ENCODE peak calls at places on chromosome 18, in four cellular contexts. U is mucosa of descending colon, O is upper lobe of right lung, N is ascending aorta. Y is an unnamed sample.

GRCh38 chr18:26405190-26405781 is 143.1 kb downstream of the KCTD1 start:
- DNase-seq in U (peak; percentile 16), O (no peak), N (no peak), Y (peak; percentile 66)

GRCh38 chr18:74453011-74453571 is 4.0 kb downstream of the DIPK1C start:
- DNase-seq in U (no peak), O (no peak), N (no peak), Y (no peak)

GRCh38 chr18:25732862-25733261 is 357.6 kb downstream of the SS18 start:
- DNase-seq in U (no peak), O (no peak), N (no peak), Y (no peak)

GRCh38 chr18:2948038-2948437 is 64.9 kb downstream of the LPIN2 start:
- DNase-seq in U (peak; percentile 50), O (no peak), N (no peak), Y (no peak)

GRCh38 chr18:48896875-48897511 is 53.8 kb downstream of the SMAD7 start:
- DNase-seq in U (peak; percentile 58), O (peak; percentile 88), N (peak; percentile 82), Y (peak; percentile 75)

GRCh38 chr18:44771957-44772917 is 91.5 kb downstream of the SETBP1 start:
- DNase-seq in U (peak; percentile 63), O (no peak), N (no peak), Y (peak; percentile 51)

GRCh38 chr18:43620936-43621335 is 343.6 kb upstream of the SYT4 start:
- DNase-seq in U (no peak), O (no peak), N (no peak), Y (no peak)

GRCh38 chr18:75173125-75173432 is 35.9 kb downstream of the PTGR3 start:
- DNase-seq in U (peak; percentile 28), O (no peak), N (no peak), Y (no peak)

GRCh38 chr18:78571063-78571785 is 408.4 kb upstream of the SALL3 start:
- DNase-seq in U (no peak), O (no peak), N (no peak), Y (no peak)
- H3K9me3 ChIP-seq in U (peaks cover 38% of the 10 kb centered on the region), O (peaks cover 9% of the 10 kb centered on the region), N (peaks cover 5% of the 10 kb centered on the region), Y (peaks cover 4% of the 10 kb centered on the region)

GRCh38 chr18:77251730-77252050 is 2.0 kb downstream of the GALR1 start:
- DNase-seq in U (no peak), O (no peak), N (no peak), Y (no peak)
- H3K9me3 ChIP-seq in U (no peaks in the 10 kb centered on the region), O (no peaks in the 10 kb centered on the region), N (no peaks in the 10 kb centered on the region), Y (peaks cover 3% of the 10 kb centered on the region)

GRCh38 chr18:79899609-79900435 is 51.6 kb downstream of the SLC66A2 start:
- DNase-seq in U (no peak), O (no peak), N (no peak), Y (no peak)

GRCh38 chr18:79896746-79897145 is 54.7 kb downstream of the SLC66A2 start:
- DNase-seq in U (no peak), O (no peak), N (no peak), Y (no peak)

GRCh38 chr18:79898952-79899608 is 52.4 kb downstream of the SLC66A2 start:
- DNase-seq in U (no peak), O (peak; percentile 57), N (no peak), Y (peak; percentile 4)

GRCh38 chr18:79900610-79901570 is 50.6 kb downstream of the SLC66A2 start:
- DNase-seq in U (no peak), O (peak; percentile 59), N (no peak), Y (peak; percentile 26)

DNA sequence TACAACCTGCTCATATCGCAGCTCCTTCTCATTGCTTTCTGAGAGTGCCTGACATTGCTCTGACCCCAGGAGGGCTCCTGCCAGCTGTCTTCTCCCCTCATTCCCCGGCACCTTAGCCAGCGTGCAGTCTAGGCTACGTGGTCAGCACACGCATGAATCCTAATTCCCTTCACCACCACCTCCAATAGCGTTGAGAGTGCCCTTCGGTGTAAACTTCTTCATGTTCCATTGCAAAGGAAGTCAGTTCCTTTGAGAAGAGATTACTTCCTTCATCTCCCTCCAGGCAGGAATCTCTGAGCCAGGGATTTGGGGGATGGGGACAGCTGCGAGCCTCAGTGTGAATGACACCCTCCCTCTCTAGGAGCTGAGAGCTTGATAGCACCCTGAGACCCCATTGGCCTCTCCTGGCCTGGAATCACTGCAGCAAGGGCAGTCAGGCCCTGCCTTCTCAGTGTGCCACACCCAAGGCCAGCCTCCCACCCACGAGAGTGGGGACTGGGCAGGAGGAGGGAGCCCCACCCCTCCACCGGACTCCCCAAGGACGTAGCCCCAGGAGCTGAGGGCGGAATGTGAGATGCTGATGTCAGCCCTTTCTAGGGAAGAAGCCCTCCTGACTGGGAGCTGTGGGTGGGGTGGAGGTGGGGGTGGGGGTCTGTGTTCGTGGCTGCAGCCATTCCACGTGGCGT is 53.4 kb downstream of the SLC66A2 start:
- DNase-seq in U (no peak), O (peak; percentile 52), N (no peak), Y (peak; percentile 3)
- H3K9me3 ChIP-seq in U (peaks cover 73% of the 10 kb centered on the region), O (peaks cover 11% of the 10 kb centered on the region), N (peaks cover 31% of the 10 kb centered on the region), Y (no peaks in the 10 kb centered on the region)

GRCh38 chr18:71321319-71321718 is 1032.5 kb downstream of the SOCS6 start:
- DNase-seq in U (no peak), O (no peak), N (no peak), Y (no peak)

GRCh38 chr18:71327443-71328120 is 1038.7 kb downstream of the SOCS6 start:
- DNase-seq in U (peak; percentile 3), O (no peak), N (no peak), Y (no peak)

GRCh38 chr18:71324356-71324755 is 1035.5 kb downstream of the SOCS6 start:
- DNase-seq in U (no peak), O (no peak), N (no peak), Y (no peak)

GRCh38 chr18:71322201-71322600 is 1033.4 kb downstream of the SOCS6 start:
- DNase-seq in U (no peak), O (no peak), N (no peak), Y (no peak)

GRCh38 chr18:71326826-71327225 is 1038.0 kb downstream of the SOCS6 start:
- DNase-seq in U (no peak), O (no peak), N (no peak), Y (no peak)
- H3K9me3 ChIP-seq in U (no peaks in the 10 kb centered on the region), O (no peaks in the 10 kb centered on the region), N (no peaks in the 10 kb centered on the region), Y (no peaks in the 10 kb centered on the region)

DNA sequence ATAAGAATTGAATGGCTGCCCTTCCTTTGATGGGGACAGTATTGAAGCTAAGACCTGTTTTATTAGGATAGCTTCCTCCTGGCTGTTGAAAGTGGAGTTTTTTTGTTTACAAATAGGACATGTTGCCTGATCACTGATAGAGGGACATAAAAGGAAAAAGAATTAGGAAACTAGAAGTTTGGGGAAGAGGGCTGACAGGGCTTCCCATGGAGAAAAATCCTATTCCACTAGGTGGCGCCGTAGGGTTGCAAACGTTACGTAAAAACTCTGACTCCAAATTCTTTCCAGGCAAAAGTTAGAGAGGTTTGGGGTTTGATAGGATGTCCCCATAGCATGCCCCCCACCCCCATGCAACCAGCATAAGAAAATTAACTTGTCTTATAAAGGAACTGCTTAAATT is 11.1 kb upstream of the RBFA start:
- DNase-seq in U (peak; percentile 13), O (no peak), N (no peak), Y (no peak)
- H3K9me3 ChIP-seq in U (peaks cover 88% of the 10 kb centered on the region), O (peaks cover 64% of the 10 kb centered on the region), N (peaks cover 75% of the 10 kb centered on the region), Y (peaks cover 14% of the 10 kb centered on the region)

Y was measured in right cardiac atrium.